ENCODE peak calls at places on chromosomes 6 and 20, in four cellular contexts. H is heart left ventricle; F is MM.1S; S is CD8-positive, alpha-beta T cell. D is an unnamed sample. For H3K4me1 and H3K27me3, the result is how much of the 10 kb centered on the place peaks cover.

GRCh38 chr20:50381771-50382593 is 128.2 kb upstream of the PTPN1 start:
- DNase-seq in F (peak), H (no peak), S (peak), D (no peak)

GRCh38 chr20:47704746-47705496 is 80.4 kb downstream of the SULF2 start:
- DNase-seq in H (peak), F (no peak), S (no peak), D (no peak)

GRCh38 chr20:59121714-59122376 is 41.8 kb upstream of the ZNF831 start:
- DNase-seq in H (no peak), F (no peak), S (no peak), D (no peak)

GRCh38 chr20:34562643-34563042 is 4.1 kb downstream of the MAP1LC3A start:
- DNase-seq in S (no peak), F (peak), H (no peak), D (no peak)

GRCh38 chr6:144008501-144009245 is 614 bp upstream of the PLAGL1 start:
- DNase-seq in F (no peak), H (no peak), S (no peak), D (no peak)

GRCh38 chr6:37351027-37351426 is 2.8 kb upstream of the RNF8 start:
- DNase-seq in F (no peak), H (no peak), S (no peak), D (no peak)

GRCh38 chr6:159800141-159800865 is at the start of gene PNLDC1:
- DNase-seq in H (no peak), S (no peak), F (no peak), D (no peak)

GRCh38 chr6:105163186-105163585 is 16.6 kb downstream of the POPDC3 start:
- DNase-seq in H (no peak), S (no peak), F (no peak), D (no peak)

GRCh38 chr6:106486236-106486635 is 125.7 kb downstream of the CRYBG1 start:
- DNase-seq in S (no peak), H (no peak), F (no peak), D (no peak)

GRCh38 chr6:125867483-125867935 is 76.7 kb downstream of the NCOA7 start:
- DNase-seq in H (no peak), F (no peak), S (no peak), D (peak)

GRCh38 chr20:50459124-50459918 is 50.9 kb upstream of the PTPN1 start:
- DNase-seq in S (no peak), F (no peak), H (no peak), D (no peak)

GRCh38 chr6:137092018-137092417 is 47.3 kb upstream of the IL20RA start:
- DNase-seq in H (no peak), S (no peak), F (no peak), D (no peak)

GRCh38 chr20:36493801-36494114 is 47.6 kb upstream of the MYL9 start:
- DNase-seq in H (peak), F (peak), S (no peak), D (no peak)

GRCh38 chr6:25105070-25105925 is 169.5 kb upstream of the RIPOR2 start:
- DNase-seq in F (no peak), S (no peak), H (no peak), D (no peak)

GRCh38 chr6:99348823-99349619 is 453 bp downstream of the FAXC start:
- DNase-seq in H (no peak), S (no peak), F (no peak), D (no peak)

GRCh38 chr6:93416575-93417420 is 2.6 kb downstream of the EPHA7 start:
- DNase-seq in S (no peak), H (peak), F (peak), D (no peak)

GRCh38 chr6:39934060-39934757 is at the start of gene MOCS1:
- DNase-seq in F (peak), H (peak), S (peak), D (peak)

GRCh38 chr6:73452107-73452461 is at the start of gene CGAS:
- DNase-seq in H (peak), S (peak), F (peak), D (no peak)

GRCh38 chr6:40338306-40338705 is 248.9 kb downstream of the LRFN2 start:
- DNase-seq in H (no peak), S (no peak), F (no peak), D (no peak)

GRCh38 chr6:129695373-129696027 is 14.5 kb downstream of the ARHGAP18 start:
- DNase-seq in S (no peak), F (no peak), H (no peak), D (no peak)

GRCh38 chr20:46350201-46350985 is 42.1 kb upstream of the CDH22 start:
- DNase-seq in F (no peak), H (no peak), S (no peak), D (peak)

GRCh38 chr20:49867453-49868215 is 47.7 kb downstream of the SPATA2 start:
- DNase-seq in H (no peak), F (no peak), S (no peak), D (peak)

GRCh38 chr6:53615633-53616449 is 49.7 kb downstream of the KLHL31 start:
- DNase-seq in S (no peak), H (no peak), F (no peak), D (no peak)

GRCh38 chr20:6473197-6473596 is 294.3 kb upstream of the BMP2 start:
- DNase-seq in F (no peak), S (no peak), H (no peak), D (no peak)

GRCh38 chr6:3272911-3273547 is 14.3 kb downstream of the PSMG4 start:
- DNase-seq in S (no peak), F (no peak), H (no peak), D (no peak)

GRCh38 chr6:57207141-57207540 is 15.0 kb downstream of the RAB23 start:
- DNase-seq in S (no peak), F (no peak), H (no peak), D (no peak)

GRCh38 chr6:90584636-90585255 is 2.1 kb downstream of the MAP3K7 start:
- DNase-seq in H (no peak), S (no peak), F (no peak), D (no peak)

GRCh38 chr20:37357481-37358365 is 11.8 kb downstream of the SRC start:
- DNase-seq in H (no peak), S (no peak), F (no peak), D (no peak)

GRCh38 chr6:95230071-95230740 is 347.1 kb upstream of the MANEA start:
- DNase-seq in F (no peak), H (no peak), S (no peak), D (no peak)

GRCh38 chr6:162082520-162082919 is 645.0 kb downstream of the PRKN start:
- DNase-seq in H (no peak), S (no peak), F (no peak), D (no peak)

GRCh38 chr6:36825996-36826395 is 13.2 kb downstream of the CPNE5 start:
- DNase-seq in F (no peak), H (no peak), S (no peak), D (no peak)

GRCh38 chr6:163585932-163586437 is 171.5 kb downstream of the QKI start:
- DNase-seq in H (peak), F (no peak), S (no peak), D (peak)

GRCh38 chr20:54197621-54198604 is 10.0 kb upstream of the PFDN4 start:
- DNase-seq in F (peak), H (no peak), S (no peak), D (peak)

GRCh38 chr6:23091795-23092194 is 522.4 kb downstream of the HDGFL1 start:
- DNase-seq in S (no peak), H (no peak), F (no peak), D (no peak)

GRCh38 chr6:37946021-37946420 is 126.5 kb downstream of the ZFAND3 start:
- DNase-seq in F (no peak), S (no peak), H (no peak), D (no peak)

GRCh38 chr20:51164732-51165530 is 142.0 kb upstream of the KCNG1 start:
- DNase-seq in S (no peak), F (no peak), H (no peak), D (no peak)

GRCh38 chr6:33317668-33318425 is at the start of gene ZBTB22:
- DNase-seq in H (peak), S (peak), F (peak), D (peak)
- H3K4me1 ChIP-seq in H (under half), S (half or more), F (under half), D (under half)

DNA sequence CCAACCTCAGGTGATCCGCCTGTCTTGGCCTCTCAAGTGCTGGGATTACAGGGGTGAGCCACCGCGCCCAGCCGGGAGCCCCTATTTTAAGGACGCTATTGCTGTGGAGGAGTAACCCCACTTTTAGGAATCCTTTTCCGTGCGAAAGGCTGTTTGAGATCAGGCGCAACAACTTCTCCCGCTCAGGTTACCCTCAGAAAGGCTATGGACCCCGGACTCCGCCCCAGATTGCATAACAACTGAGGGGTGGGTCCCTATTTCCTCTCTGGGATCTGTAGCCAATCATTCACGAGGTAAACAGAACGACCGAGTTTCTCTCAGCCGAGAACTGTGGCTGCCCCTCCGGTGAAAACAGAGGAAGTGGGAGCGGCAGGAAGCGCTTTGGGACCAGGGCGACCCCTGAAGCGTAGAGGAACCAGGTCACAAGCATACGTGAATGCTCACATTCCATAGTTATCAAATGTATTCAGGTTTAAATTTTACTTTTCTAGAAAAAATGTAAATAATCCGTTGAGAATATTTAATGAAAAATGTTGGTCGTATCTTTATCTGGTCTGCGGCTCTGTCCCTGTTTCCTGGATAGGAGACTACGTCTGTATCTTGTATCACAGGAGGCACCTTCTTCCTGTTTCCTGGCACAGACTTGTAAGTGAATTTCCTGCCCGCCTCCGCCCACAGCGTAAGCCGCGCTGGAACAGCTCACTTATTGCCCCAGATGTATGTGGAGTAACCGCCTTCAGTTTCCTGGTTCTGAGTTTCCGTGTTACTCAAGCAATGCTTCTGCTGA is 26.9 kb downstream of the HLA-E start:
- DNase-seq in F (peak), H (peak), S (peak), D (peak)
- H3K4me3 ChIP-seq in F (peak), H (peak), S (peak), D (peak)

DNA sequence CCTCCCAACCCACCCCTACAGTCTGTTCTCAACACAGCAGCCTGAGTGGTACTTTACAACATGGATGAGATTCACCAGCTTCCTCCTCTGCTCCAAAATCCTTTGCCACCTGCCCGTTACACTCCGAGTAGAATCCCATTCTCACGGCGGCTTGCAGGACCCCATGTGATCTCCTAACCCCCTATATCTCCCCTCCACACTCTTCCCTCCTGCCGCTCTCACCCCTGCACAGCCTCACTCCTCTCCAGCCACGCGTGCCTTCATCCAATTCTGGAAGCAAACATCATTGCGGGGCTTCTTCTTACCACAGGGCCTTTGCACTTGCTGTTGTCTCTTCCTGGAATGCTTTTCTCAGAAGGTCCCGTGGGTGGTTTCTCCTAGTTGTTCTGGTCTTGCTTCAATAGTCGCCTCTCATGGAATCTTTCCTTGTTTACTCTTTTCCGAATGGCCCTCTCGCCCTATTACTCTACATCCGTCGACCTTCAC is 472.3 kb downstream of the CDH26 start:
- DNase-seq in F (no peak), H (no peak), S (no peak), D (no peak)
- H3K27me3 ChIP-seq in F (under half), H (under half), S (under half), D (under half)

DNA sequence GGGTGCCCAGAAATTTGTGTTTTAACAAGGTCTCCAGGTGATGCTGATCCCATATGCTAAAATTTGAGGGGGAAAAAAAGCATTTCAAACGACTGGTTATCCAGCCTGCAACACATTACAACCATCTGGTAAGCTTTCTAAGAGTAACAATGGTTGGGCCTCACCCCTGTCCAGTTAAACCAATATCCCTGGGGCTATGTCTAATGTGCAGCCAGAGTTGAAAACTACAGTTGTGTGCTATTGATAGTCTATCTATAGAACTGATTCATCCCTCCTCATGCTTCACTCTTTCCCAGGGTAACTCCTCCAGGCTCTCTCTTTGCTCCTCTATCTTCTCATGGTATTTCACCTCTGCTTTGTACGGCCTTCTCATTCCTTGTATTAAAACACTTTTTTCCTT is 458.2 kb downstream of the MMUT start:
- DNase-seq in S (no peak), F (no peak), H (no peak), D (no peak)
- H3K4me1 ChIP-seq in S (under half), F (under half), H (under half), D (under half)

GRCh38 chr6:31660224-31660997 is at the start of gene C6orf47:
- DNase-seq in S (peak), F (peak), H (peak), D (peak)

GRCh38 chr6:31658158-31658688 is 2.4 kb downstream of the C6orf47 start:
- DNase-seq in F (no peak), S (no peak), H (no peak), D (no peak)

GRCh38 chr6:31659649-31660223 is 842 bp downstream of the C6orf47 start:
- DNase-seq in F (peak), S (no peak), H (no peak), D (no peak)

GRCh38 chr6:31657406-31658157 is 1.9 kb downstream of the APOM start:
- DNase-seq in S (no peak), H (no peak), F (no peak), D (no peak)

DNA sequence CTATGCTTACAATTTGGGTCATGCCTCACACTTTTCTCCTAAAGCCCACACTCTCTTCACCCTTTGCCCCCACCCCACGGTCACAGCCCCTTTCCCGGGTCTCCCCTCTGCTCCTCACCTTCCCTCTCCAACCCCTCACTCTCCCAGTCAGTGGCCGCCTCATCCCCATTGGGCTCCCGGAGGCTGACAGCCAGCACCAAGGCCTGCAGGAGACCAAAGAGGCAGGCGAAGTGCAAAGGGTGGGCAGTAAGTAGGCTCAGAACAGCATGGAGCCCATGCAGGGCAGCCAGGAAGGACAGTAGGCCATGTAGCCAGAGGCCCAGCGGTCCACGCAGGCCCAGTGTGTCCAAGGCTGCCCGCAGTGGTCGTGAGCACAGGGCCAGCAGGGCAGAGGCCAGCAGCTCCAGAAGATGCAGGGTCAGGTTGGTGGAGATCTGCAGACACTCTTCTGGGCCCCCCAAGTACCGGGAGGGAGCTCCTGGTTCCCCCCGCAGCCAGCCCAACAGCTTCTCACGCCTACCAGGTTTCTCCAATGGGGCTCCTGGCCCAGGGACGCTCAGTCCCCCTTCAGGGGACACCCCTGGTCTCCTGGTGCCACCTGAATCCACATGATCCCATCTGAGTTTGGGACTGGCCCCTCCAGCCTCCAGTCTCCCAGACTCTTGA is 1.5 kb downstream of the C6orf47 start:
- DNase-seq in F (no peak), S (no peak), H (no peak), D (no peak)
- H3K4me3 ChIP-seq in F (peak), S (peak), H (peak), D (peak)

DNA sequence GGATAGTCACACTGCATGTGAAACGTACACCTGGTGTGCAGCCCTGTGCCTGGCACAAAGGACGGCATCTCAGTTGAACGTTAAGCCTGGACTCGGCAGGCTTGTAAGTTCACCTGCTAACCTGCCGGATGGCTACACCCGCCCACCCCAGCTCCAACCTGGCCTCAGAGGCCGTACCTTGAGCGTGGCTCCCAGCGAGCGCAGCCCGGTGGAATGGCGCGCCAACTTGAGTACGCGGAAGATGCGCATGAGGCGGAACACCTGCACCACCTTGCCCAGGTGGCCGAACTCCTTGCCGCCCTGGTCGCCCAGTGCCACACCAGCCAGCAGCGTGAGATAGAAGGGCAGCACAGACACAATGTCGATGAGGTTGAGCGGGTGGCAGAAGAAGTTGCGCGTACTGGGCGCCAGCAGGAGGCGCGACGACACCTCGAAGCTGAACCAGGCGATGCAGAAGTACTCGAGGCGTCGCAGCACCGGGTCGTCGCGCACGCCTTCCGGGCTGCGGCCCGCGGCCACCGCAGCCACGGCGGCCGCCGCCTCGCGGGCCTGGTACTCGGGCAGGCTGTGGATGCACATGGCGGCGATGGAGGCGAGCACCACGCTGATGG is 3.3 kb downstream of the KCNS1 start:
- DNase-seq in H (no peak), S (peak), F (no peak), D (no peak)
- H3K27me3 ChIP-seq in H (half or more), S (under half), F (under half), D (under half)

GRCh38 chr6:4369616-4370015 is 234.2 kb upstream of the ECI2 start:
- DNase-seq in F (no peak), S (no peak), H (no peak), D (peak)
- H3K4me1 ChIP-seq in F (under half), S (under half), H (under half), D (under half)

GRCh38 chr6:135013211-135013610 is 41.4 kb downstream of the HBS1L start:
- DNase-seq in F (no peak), H (no peak), S (no peak), D (no peak)
- H3K4me3 ChIP-seq in F (peak), H (no peak), S (no peak), D (no peak)

GRCh38 chr20:63415418-63416108 is 54.4 kb upstream of the CHRNA4 start:
- DNase-seq in F (no peak), H (no peak), S (no peak), D (no peak)

GRCh38 chr20:63413323-63413722 is 52.2 kb upstream of the CHRNA4 start:
- DNase-seq in S (no peak), F (no peak), H (no peak), D (no peak)

GRCh38 chr20:63414720-63415417 is 53.7 kb upstream of the CHRNA4 start:
- DNase-seq in H (no peak), F (no peak), S (no peak), D (no peak)

GRCh38 chr20:63412889-63413288 is 51.7 kb upstream of the CHRNA4 start:
- DNase-seq in S (no peak), F (no peak), H (no peak), D (no peak)

GRCh38 chr20:63413963-63414684 is 53.0 kb upstream of the CHRNA4 start:
- DNase-seq in H (no peak), S (no peak), F (no peak), D (no peak)
- H3K27me3 ChIP-seq in H (under half), S (under half), F (half or more), D (half or more)

D was measured in SJSA1.